ENCODE peak calls at places on chromosomes 6 and 20, in five cellular contexts. Z is lung, M is lower lobe of right lung, A is MM.1S, D is keratinocyte. E is an unnamed sample. For H3K27me3, the result is how much of the 10 kb centered on the place peaks cover.

GRCh38 chr6:57432919-57433684 is 115.7 kb downstream of the PRIM2 start:
- DNase-seq in M (no peak), Z (no peak), D (no peak), A (no peak), E (no peak)

GRCh38 chr6:37558158-37558557 is 58.5 kb upstream of the CCDC167 start:
- DNase-seq in Z (no peak), A (no peak), D (no peak), M (no peak), E (no peak)

GRCh38 chr6:146587448-146587847 is 11.3 kb upstream of the ADGB start:
- DNase-seq in D (no peak), M (no peak), A (no peak), Z (no peak), E (no peak)

GRCh38 chr20:22379472-22379871 is 204.9 kb downstream of the FOXA2 start:
- DNase-seq in D (peak), Z (no peak), M (no peak), A (no peak), E (no peak)

GRCh38 chr6:13407709-13408695 is 79.4 kb downstream of the GFOD1 start:
- DNase-seq in D (no peak), Z (peak), A (no peak), M (peak), E (no peak)

GRCh38 chr6:84026721-84027164 is 6.8 kb upstream of the MRAP2 start:
- DNase-seq in Z (no peak), D (no peak), M (no peak), A (no peak), E (no peak)

GRCh38 chr6:158756126-158756525 is 63.0 kb downstream of the EZR start:
- DNase-seq in D (no peak), M (no peak), Z (no peak), A (no peak), E (peak)

GRCh38 chr6:35706468-35706867 is 17.8 kb upstream of the FKBP5 start:
- DNase-seq in M (no peak), Z (no peak), A (no peak), D (no peak), E (no peak)

GRCh38 chr6:169965239-169965638 is 213.8 kb downstream of the ERMARD start:
- DNase-seq in A (no peak), Z (peak), M (no peak), D (no peak), E (no peak)

GRCh38 chr6:163494279-163494727 is 79.8 kb downstream of the QKI start:
- DNase-seq in M (no peak), A (no peak), D (no peak), Z (no peak), E (no peak)

GRCh38 chr6:7137335-7138106 is 29.8 kb downstream of the RREB1 start:
- DNase-seq in Z (no peak), D (no peak), M (no peak), A (peak), E (peak)

GRCh38 chr6:144296973-144297372 is 11.8 kb downstream of the UTRN start:
- DNase-seq in D (no peak), A (no peak), M (no peak), Z (peak), E (no peak)

GRCh38 chr20:58038123-58038654 is 190.3 kb downstream of the ANKRD60 start:
- DNase-seq in Z (peak), D (no peak), M (no peak), A (no peak), E (peak)

GRCh38 chr6:116682334-116682712 is 1.3 kb downstream of the KPNA5 start:
- DNase-seq in A (no peak), D (no peak), M (no peak), Z (peak), E (peak)

GRCh38 chr20:44730441-44730840 is 15.2 kb upstream of the KCNK15 start:
- DNase-seq in D (peak), M (peak), A (no peak), Z (no peak), E (no peak)

GRCh38 chr6:51936941-51937340 is 150.5 kb downstream of the PKHD1 start:
- DNase-seq in D (no peak), M (no peak), A (no peak), Z (no peak), E (no peak)

GRCh38 chr6:38852215-38852614 is 137.1 kb downstream of the DNAH8 start:
- DNase-seq in A (no peak), M (no peak), Z (no peak), D (no peak), E (no peak)

GRCh38 chr20:8723296-8723695 is 345.6 kb upstream of the PLCB4 start:
- DNase-seq in M (no peak), D (no peak), Z (no peak), A (no peak), E (no peak)

GRCh38 chr20:43916073-43916874 is 1.6 kb downstream of the TOX2 start:
- DNase-seq in D (no peak), A (no peak), M (no peak), Z (no peak), E (peak)

GRCh38 chr6:89073014-89073620 is 7.4 kb upstream of the PNRC1 start:
- DNase-seq in D (no peak), A (no peak), Z (no peak), M (no peak), E (no peak)

GRCh38 chr6:97215157-97215769 is 67.8 kb downstream of the MMS22L start:
- DNase-seq in A (no peak), D (no peak), Z (no peak), M (no peak), E (peak)

GRCh38 chr6:104312851-104313250 is 546.9 kb downstream of the HACE1 start:
- DNase-seq in D (no peak), A (no peak), Z (no peak), M (no peak), E (no peak)

GRCh38 chr20:40072907-40073306 is 616.1 kb downstream of the MAFB start:
- DNase-seq in M (no peak), D (no peak), A (no peak), Z (no peak), E (no peak)

GRCh38 chr6:43834528-43835145 is 64.6 kb downstream of the VEGFA start:
- DNase-seq in D (no peak), Z (no peak), M (no peak), A (no peak), E (peak)

GRCh38 chr20:54065601-54066038 is 4.8 kb downstream of the BCAS1 start:
- DNase-seq in D (no peak), Z (no peak), A (no peak), M (no peak), E (no peak)

GRCh38 chr6:3355358-3356055 is 96.8 kb downstream of the PSMG4 start:
- DNase-seq in D (no peak), A (no peak), M (no peak), Z (no peak), E (peak)

GRCh38 chr6:135183532-135184440 is 2.7 kb downstream of the MYB start:
- DNase-seq in Z (peak), D (peak), M (peak), A (peak), E (peak)

GRCh38 chr6:25359891-25360290 is 80.7 kb downstream of the CARMIL1 start:
- DNase-seq in A (no peak), Z (no peak), M (no peak), D (peak), E (no peak)

GRCh38 chr20:4069741-4070140 is 54.4 kb upstream of the RNF24 start:
- DNase-seq in D (no peak), Z (no peak), A (no peak), M (no peak), E (no peak)

GRCh38 chr20:12762725-12763124 is 246.0 kb upstream of the SPTLC3 start:
- DNase-seq in D (no peak), M (no peak), A (no peak), Z (no peak), E (no peak)

GRCh38 chr6:151959086-151959485 is 151.6 kb downstream of the ESR1 start:
- DNase-seq in D (no peak), Z (no peak), M (no peak), A (no peak), E (no peak)
- H3K27me3 ChIP-seq in D (under half), Z (under half), M (under half), A (under half), E (under half)

DNA sequence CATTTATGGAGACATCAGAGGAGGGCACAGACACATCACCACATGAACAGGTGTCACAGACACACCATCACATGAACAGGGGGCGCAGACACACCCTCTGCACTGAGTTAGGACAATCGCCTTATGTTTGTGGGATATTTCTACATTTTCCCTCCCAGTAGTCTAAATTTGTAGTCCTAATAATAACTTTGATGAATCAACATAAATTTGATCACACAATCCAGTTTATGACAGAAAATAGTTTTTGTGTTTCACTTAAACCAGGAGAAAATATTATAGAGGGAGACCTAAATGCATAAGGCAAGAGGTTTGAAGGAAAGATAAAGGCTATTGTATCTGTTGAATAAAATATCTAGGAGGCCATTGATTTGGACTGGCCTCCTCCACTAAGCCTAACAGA is 195.7 kb downstream of the GPX5 start:
- DNase-seq in Z (no peak), D (no peak), A (no peak), M (no peak), E (no peak)
- H3K27me3 ChIP-seq in Z (under half), D (under half), A (under half), M (half or more), E (under half)

GRCh38 chr6:27268803-27269202 is 21.3 kb downstream of the PRSS16 start:
- DNase-seq in D (no peak), A (no peak), M (no peak), Z (no peak), E (no peak)

GRCh38 chr6:27260339-27260738 is 12.8 kb downstream of the PRSS16 start:
- DNase-seq in D (no peak), M (no peak), Z (no peak), A (no peak), E (peak)

GRCh38 chr6:27267865-27268444 is 20.5 kb downstream of the PRSS16 start:
- DNase-seq in Z (no peak), D (no peak), A (no peak), M (no peak), E (peak)

GRCh38 chr6:27260836-27261375 is 13.4 kb downstream of the PRSS16 start:
- DNase-seq in D (no peak), Z (no peak), M (no peak), A (no peak), E (peak)

DNA sequence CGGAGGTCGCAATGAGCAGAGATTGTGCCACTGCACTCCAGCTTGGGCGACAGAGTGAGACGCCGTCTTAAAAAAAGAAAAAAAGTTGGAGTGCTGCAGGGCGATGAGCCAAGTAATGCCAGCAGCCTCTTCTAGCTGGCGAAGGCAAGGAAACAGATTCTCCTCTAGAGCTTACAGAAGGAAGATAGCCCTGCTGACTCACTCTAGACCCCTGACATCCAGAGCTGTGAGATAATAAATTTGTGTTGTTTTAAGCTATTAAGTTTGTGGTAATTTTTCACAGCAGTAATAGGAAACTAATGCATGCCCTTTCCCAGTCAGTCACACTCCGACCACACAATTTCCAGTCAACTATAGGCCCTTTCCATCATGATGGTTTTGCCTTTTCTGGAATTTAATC is 16.4 kb downstream of the PRSS16 start:
- DNase-seq in D (no peak), Z (no peak), A (no peak), M (no peak), E (no peak)
- H3K27me3 ChIP-seq in D (under half), Z (under half), A (under half), M (half or more), E (under half)

GRCh38 chr20:63457737-63458136 is 14.7 kb downstream of the KCNQ2 start:
- DNase-seq in M (no peak), A (peak), Z (no peak), D (peak), E (no peak)
- H3K27me3 ChIP-seq in M (half or more), A (half or more), Z (under half), D (under half), E (under half)

DNA sequence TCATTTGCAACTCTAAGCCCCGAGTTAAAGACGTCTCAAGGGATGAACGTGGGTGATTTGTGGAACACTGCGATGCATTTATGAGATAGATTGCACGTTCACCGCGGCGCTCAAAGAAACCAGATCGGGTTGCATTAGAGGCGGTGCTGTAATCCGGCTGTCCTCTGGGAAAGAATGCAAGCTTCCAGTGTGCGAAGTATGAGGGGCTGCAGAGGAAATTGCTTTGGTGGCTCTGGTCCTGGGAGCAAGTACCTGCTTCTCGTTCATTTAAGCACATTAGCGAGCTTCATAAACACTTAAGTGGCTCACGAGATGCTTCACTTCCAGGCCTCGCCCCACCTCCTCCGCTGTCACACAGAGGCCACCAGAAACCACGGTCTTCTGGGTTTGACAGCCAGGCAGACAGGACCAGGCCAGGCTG is 182.3 kb downstream of the CDH4 start:
- DNase-seq in Z (no peak), M (no peak), A (no peak), D (no peak), E (no peak)
- H3K27me3 ChIP-seq in Z (under half), M (under half), A (half or more), D (under half), E (under half)

GRCh38 chr6:40972190-40972589 is 66.8 kb downstream of the UNC5CL start:
- DNase-seq in D (no peak), Z (no peak), M (no peak), A (no peak), E (no peak)

GRCh38 chr6:40968620-40969145 is 70.3 kb downstream of the UNC5CL start:
- DNase-seq in Z (no peak), D (no peak), M (no peak), A (no peak), E (no peak)

GRCh38 chr6:40977085-40977484 is 61.9 kb downstream of the UNC5CL start:
- DNase-seq in Z (no peak), M (no peak), A (no peak), D (no peak), E (no peak)

GRCh38 chr6:40972814-40973213 is 66.2 kb downstream of the UNC5CL start:
- DNase-seq in M (no peak), A (no peak), D (no peak), Z (no peak), E (no peak)

GRCh38 chr6:40973304-40973703 is 65.7 kb downstream of the UNC5CL start:
- DNase-seq in Z (no peak), D (no peak), A (no peak), M (no peak), E (no peak)
- H3K27me3 ChIP-seq in Z (under half), D (under half), A (under half), M (under half), E (under half)

GRCh38 chr6:142235247-142235646 is 66.6 kb upstream of the ADGRG6 start:
- DNase-seq in D (no peak), Z (no peak), M (no peak), A (no peak), E (peak)
- H3K27me3 ChIP-seq in D (under half), Z (under half), M (under half), A (under half), E (under half)

GRCh38 chr6:100466410-100467143 is 1.9 kb upstream of the SIM1 start:
- DNase-seq in M (no peak), Z (peak), A (no peak), D (no peak), E (peak)

GRCh38 chr6:100464162-100464851 is 414 bp downstream of the SIM1 start:
- DNase-seq in M (no peak), A (no peak), Z (no peak), D (no peak), E (peak)

GRCh38 chr6:100464910-100465700 is at the start of gene SIM1:
- DNase-seq in M (no peak), A (no peak), Z (no peak), D (no peak), E (peak)

GRCh38 chr6:100467144-100468012 is 2.7 kb upstream of the SIM1 start:
- DNase-seq in M (no peak), Z (no peak), D (no peak), A (no peak), E (peak)

GRCh38 chr6:100465701-100466409 is 1.1 kb upstream of the SIM1 start:
- DNase-seq in D (no peak), M (no peak), A (no peak), Z (no peak), E (peak)
- H3K27me3 ChIP-seq in D (half or more), M (half or more), A (under half), Z (under half), E (half or more)

DNA sequence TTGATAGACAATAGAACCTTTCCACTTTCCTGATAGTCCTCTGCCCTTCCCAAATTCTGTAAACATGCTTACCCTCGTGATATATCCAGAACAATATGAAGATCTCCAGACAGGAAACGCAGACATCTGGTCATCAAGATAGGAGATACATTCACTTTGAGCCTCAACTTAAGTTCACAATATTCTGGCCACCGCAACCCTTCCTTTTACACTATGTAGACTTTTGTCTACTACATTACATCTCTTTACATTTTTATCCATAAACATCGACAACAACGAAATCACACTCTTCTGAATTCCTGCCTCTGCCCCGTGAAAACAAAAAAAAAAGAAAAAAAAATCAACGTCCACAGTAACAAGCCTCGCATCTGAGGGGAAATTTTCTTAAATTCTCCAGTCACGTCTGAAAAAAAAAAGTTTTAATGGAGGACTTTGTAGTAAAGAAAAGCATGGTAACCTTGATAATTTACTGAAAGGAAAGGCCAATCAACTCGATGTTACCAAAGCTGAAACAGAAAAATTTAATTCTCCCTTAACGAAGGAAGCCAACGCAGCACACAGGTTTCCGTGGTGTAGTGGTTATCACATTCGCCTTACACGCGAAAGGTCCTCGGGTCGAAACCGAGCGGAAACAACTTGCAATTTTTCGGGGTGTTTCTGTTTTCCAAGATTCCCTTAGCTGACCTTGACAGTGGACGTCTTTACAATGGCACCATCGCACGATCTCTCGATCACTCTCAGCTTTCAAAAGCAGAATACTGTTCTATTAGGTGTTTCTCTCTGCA is 21.8 kb downstream of the POM121L2 start:
- DNase-seq in A (no peak), M (no peak), Z (no peak), D (no peak), E (no peak)
- H3K27me3 ChIP-seq in A (under half), M (half or more), Z (under half), D (under half), E (under half)

DNA sequence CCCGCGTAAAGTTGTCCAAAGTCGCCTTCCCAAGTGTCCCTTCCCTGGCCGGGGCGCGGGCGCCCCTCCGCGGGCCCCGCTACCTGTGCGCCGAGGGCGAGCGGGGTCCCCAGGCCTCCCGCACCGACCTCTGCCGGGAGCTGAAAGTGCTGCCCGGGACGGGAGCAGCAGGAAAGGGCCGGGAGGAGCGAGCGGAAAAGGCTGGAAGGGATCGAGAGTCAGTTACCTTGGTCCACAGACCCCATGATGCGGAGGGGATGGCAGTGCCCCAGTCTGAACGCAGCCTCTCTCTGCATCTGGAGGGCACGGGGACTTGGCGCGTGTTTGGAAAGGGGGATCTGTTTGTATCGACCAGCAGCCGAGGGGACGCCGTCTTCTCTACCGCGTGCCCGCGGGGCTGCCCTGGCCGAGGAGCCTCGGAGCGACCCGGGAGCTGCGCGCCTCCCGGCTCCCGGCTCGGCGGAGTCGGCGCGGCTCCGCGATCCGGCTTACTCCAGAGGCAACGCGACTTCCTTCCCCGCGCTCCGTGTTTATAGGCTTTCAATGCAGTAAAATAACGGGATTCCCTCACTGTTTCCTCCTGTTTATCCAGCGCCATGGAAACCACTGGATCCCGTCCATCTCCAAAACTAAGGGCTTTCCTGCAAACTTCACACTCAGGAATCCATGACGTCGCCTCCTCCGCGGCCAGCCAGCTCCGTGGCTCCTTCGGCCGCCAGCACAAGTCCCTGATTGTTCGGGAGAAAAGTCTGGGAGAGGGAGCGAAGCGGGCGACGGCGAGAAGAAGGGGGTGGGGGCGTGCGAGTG is 20.0 kb upstream of the NFATC2 start:
- DNase-seq in Z (peak), D (no peak), M (peak), A (no peak), E (peak)
- H3K27me3 ChIP-seq in Z (under half), D (half or more), M (half or more), A (under half), E (half or more)